ENCODE peak calls at places on chromosome 14, in nine cellular contexts. C is PC-3, Y is SK-N-SH, M is neural progenitor cell, F is hepatocyte, J is GM23338, G is GM23248, V is MM.1S, Q is OCI-LY7. Z is an unnamed sample.

GRCh38 chr14:57329833-57330232 is 60.6 kb upstream of the NAA30 start:
- DNase-seq in C (no peak), Y (no peak), M (no peak), F (no peak), J (no peak), G (no peak), V (no peak), Q (no peak), Z (no peak)

GRCh38 chr14:102318781-102319276 is 717 bp upstream of the ZNF839 start:
- DNase-seq in C (no peak), Y (no peak), M (no peak), F (no peak), J (no peak), G (no peak), V (no peak), Q (peak; percentile 55), Z (no peak)

GRCh38 chr14:89442280-89442679 is 25.2 kb upstream of the FOXN3 start:
- DNase-seq in C (no peak), Y (no peak), M (no peak), F (no peak), J (no peak), G (no peak), V (no peak), Q (no peak), Z (no peak)

GRCh38 chr14:34354556-34354955 is 107.5 kb downstream of the SPTSSA start:
- DNase-seq in C (peak; percentile 17), Y (no peak), M (no peak), F (no peak), J (no peak), G (no peak), V (no peak), Q (no peak), Z (no peak)

GRCh38 chr14:61561144-61561543 is 134.2 kb upstream of the HIF1A start:
- DNase-seq in C (peak; percentile 93), Y (peak; percentile 47), M (peak; percentile 11), F (no peak), J (peak; percentile 46), G (peak; percentile 59), V (no peak), Q (no peak), Z (no peak)

GRCh38 chr14:94388027-94388895 is at the start of gene SERPINA1:
- DNase-seq in C (peak; percentile 65), Y (no peak), M (no peak), F (peak; percentile 85), J (no peak), G (peak; percentile 42), V (no peak), Q (no peak), Z (no peak)

GRCh38 chr14:90491221-90491867 is 94.5 kb downstream of the CALM1 start:
- DNase-seq in C (no peak), Y (peak; percentile 79), M (no peak), F (peak; percentile 51), J (no peak), G (peak; percentile 67), V (no peak), Q (no peak), Z (no peak)

GRCh38 chr14:53885241-53885640 is 71.4 kb downstream of the BMP4 start:
- DNase-seq in C (no peak), Y (no peak), M (no peak), F (no peak), J (no peak), G (no peak), V (no peak), Q (no peak), Z (no peak)

GRCh38 chr14:75442642-75443041 is 14.8 kb downstream of the JDP2 start:
- DNase-seq in C (peak; percentile 31), Y (no peak), M (no peak), F (no peak), J (no peak), G (peak; percentile 95), V (no peak), Q (no peak), Z (no peak)

GRCh38 chr14:59439256-59440015 is 25.7 kb downstream of the GPR135 start:
- DNase-seq in C (no peak), Y (no peak), M (no peak), F (no peak), J (no peak), G (peak; percentile 65), V (no peak), Q (no peak), Z (no peak)

GRCh38 chr14:59484611-59485174 is 376 bp downstream of the JKAMP start:
- DNase-seq in C (peak; percentile 61), Y (no peak), M (no peak), F (no peak), J (no peak), G (peak; percentile 60), V (peak; percentile 21), Q (no peak), Z (no peak)

GRCh38 chr14:94975366-94975765 is 182.0 kb downstream of the DICER1 start:
- DNase-seq in C (no peak), Y (no peak), M (no peak), F (no peak), J (no peak), G (no peak), V (no peak), Q (no peak), Z (no peak)

GRCh38 chr14:94864421-94865195 is 94.7 kb upstream of the GSC start:
- DNase-seq in C (no peak), Y (no peak), M (peak; percentile 36), F (no peak), J (peak; percentile 52), G (peak; percentile 26), V (no peak), Q (no peak), Z (no peak)

DNA sequence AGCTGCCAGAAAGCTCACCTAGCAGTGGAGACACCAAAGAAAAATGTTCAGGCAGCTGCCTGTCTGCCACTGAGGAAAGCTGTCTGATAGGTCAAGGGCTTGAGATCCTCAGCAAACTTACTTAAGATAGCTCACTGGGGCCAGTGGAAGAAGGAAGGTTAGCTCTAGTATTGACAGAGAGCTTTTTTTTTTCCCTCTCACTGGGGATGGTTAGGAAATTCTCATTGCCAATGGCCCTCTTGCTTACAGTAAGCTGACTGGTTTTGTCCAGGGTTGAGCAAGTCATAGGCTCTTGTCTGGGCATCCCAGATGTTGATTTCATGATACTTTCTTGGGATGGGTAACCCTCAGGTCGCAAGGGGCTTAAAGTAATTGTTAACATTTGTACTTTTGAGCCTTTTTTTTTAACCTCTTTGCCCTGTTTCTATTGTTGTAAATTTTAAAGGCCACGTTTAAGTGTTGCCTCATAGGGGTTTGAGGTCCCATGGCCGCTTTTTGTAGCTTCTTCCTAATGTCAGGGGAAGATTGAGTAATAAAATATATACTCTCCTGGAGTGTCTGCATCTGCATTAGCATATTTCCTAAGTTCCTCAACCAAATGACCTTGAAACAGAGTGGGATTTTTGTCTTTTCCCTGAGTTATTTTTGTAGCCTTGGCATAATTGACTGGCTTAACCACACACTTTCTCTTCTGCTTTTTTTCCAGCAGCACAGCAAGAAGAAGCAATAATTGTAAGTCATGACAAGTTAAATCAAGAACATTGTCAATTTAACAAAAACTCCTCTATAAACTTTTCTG is 716.0 kb downstream of the LRFN5 start:
- DNase-seq in C (no peak), Y (no peak), M (no peak), F (no peak), J (no peak), G (no peak), V (no peak), Q (peak; percentile 24), Z (no peak)
- TF ChIP-seq EZH2phosphoT487 in C (no peak), Y (no peak), M (no peak), F (no peak), J (no peak), G (no peak), V (no peak), Q (no peak), Z (no peak)

GRCh38 chr14:100100032-100100405 is 34.8 kb downstream of the EVL start:
- DNase-seq in C (no peak), Y (no peak), M (no peak), F (no peak), J (no peak), G (no peak), V (no peak), Q (no peak), Z (no peak)

GRCh38 chr14:100104523-100105300 is 39.5 kb downstream of the EVL start:
- DNase-seq in C (peak; percentile 77), Y (no peak), M (no peak), F (no peak), J (peak; percentile 19), G (peak; percentile 52), V (no peak), Q (no peak), Z (no peak)

GRCh38 chr14:100103261-100104005 is 38.2 kb downstream of the EVL start:
- DNase-seq in C (no peak), Y (no peak), M (no peak), F (no peak), J (no peak), G (no peak), V (no peak), Q (no peak), Z (no peak)

GRCh38 chr14:100104006-100104352 is 38.8 kb downstream of the EVL start:
- DNase-seq in C (no peak), Y (no peak), M (no peak), F (no peak), J (no peak), G (no peak), V (no peak), Q (no peak), Z (no peak)

GRCh38 chr14:100102156-100102785 is 37.0 kb downstream of the EVL start:
- DNase-seq in C (no peak), Y (no peak), M (no peak), F (no peak), J (peak; percentile 33), G (no peak), V (no peak), Q (no peak), Z (no peak)
- TF ChIP-seq EZH2phosphoT487 in C (no peak), Y (no peak), M (no peak), F (no peak), J (no peak), G (no peak), V (no peak), Q (no peak), Z (no peak)

DNA sequence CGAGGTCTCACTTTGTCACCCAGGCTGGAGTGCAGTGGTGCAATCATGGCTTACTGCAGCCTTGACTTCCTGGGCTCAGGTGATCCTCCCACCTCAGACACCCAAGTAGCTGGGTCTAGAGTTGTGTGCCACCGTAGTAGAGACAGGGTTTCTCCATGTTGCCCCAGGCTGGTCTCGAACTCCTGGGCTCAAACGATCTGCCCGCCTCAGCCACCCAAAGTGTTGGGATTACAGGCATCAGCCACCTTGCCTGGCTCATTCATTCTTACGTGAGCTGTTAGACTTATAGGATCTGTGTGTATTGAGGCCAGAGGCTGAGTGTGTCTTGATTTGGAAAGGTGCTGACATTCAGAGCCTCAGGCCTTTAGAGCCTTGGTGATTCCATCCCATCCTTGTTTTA is 128.1 kb downstream of the SLC25A47 start:
- DNase-seq in C (no peak), Y (no peak), M (no peak), F (no peak), J (no peak), G (no peak), V (no peak), Q (no peak), Z (no peak)
- TF ChIP-seq EZH2phosphoT487 in C (no peak), Y (no peak), M (no peak), F (no peak), J (no peak), G (no peak), V (no peak), Q (no peak), Z (no peak)

DNA sequence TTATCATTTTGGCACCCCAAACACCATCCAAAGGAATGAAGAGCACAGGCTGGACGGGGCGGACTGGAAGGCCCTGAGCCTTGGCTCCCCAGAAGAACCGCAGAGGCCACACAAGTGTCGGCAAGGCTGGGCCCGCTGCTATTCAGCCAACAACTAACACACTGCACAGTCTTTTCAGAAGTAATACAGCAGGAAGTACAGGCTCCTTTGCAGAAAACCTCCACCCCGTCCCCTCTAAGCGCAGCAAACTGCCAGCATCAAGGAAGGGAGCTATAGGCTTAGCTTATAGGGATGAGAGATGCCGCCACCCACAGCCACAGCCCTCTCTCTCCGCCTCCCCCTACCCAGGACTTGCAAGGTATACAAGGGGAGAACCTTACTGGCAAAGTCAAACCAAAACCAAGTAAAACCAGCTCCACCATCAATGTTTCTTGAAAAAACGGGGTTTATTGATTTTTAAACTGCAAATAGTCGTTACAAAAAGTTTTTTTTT is 5.6 kb downstream of the ZFP36L1 start:
- DNase-seq in C (no peak), Y (no peak), M (peak; percentile 16), F (peak; percentile 55), J (peak; percentile 57), G (peak; percentile 71), V (no peak), Q (no peak), Z (no peak)
- TF ChIP-seq EZH2phosphoT487 in C (no peak), Y (no peak), M (no peak), F (peak; percentile 8), J (no peak), G (no peak), V (no peak), Q (no peak), Z (no peak)